ENCODE peak calls at places on chromosomes 13 and 19, in five cellular contexts. One of them, this sample, is unnamed.
A peak's percentile ranks its signal among the peaks of the same experiment; 100 is the strongest.

GRCh38 chr13:75985132-75985531 is 349.0 kb downstream of the LMO7 start:
- DNase-seq in lower lobe of right lung: no peak
- DNase-seq in right lobe of liver: no peak
- DNase-seq in heart right ventricle: no peak
- DNase-seq in upper lobe of right lung: no peak
- DNase-seq in this sample: no peak

GRCh38 chr13:104823071-104823470 is 1712.4 kb downstream of the EFNB2 start:
- DNase-seq in lower lobe of right lung: no peak
- DNase-seq in right lobe of liver: no peak
- DNase-seq in heart right ventricle: no peak
- DNase-seq in upper lobe of right lung: no peak
- DNase-seq in this sample: no peak

GRCh38 chr19:7260161-7260560 is 34.1 kb downstream of the INSR start:
- DNase-seq in lower lobe of right lung: no peak
- DNase-seq in right lobe of liver: no peak
- DNase-seq in heart right ventricle: no peak
- DNase-seq in upper lobe of right lung: no peak
- DNase-seq in this sample: peak; percentile 36

GRCh38 chr13:33017410-33017929 is 1.2 kb downstream of the KL start:
- DNase-seq in lower lobe of right lung: peak; percentile 55
- DNase-seq in right lobe of liver: peak; percentile 49
- DNase-seq in heart right ventricle: peak; percentile 35
- DNase-seq in upper lobe of right lung: no peak
- DNase-seq in this sample: no peak

GRCh38 chr19:46629546-46630025 is 4.7 kb upstream of the PTGIR start:
- DNase-seq in lower lobe of right lung: peak; percentile 53
- DNase-seq in right lobe of liver: peak; percentile 37
- DNase-seq in heart right ventricle: no peak
- DNase-seq in upper lobe of right lung: no peak
- DNase-seq in this sample: peak; percentile 65

GRCh38 chr19:1690570-1691307 is 38.3 kb upstream of the TCF3 start:
- DNase-seq in lower lobe of right lung: peak; percentile 71
- DNase-seq in right lobe of liver: peak; percentile 47
- DNase-seq in heart right ventricle: no peak
- DNase-seq in upper lobe of right lung: peak; percentile 81
- DNase-seq in this sample: no peak

GRCh38 chr13:30840515-30840914 is 65.6 kb upstream of the MEDAG start:
- DNase-seq in lower lobe of right lung: no peak
- DNase-seq in right lobe of liver: no peak
- DNase-seq in heart right ventricle: no peak
- DNase-seq in upper lobe of right lung: no peak
- DNase-seq in this sample: no peak

GRCh38 chr13:64633948-64634347 is 2596.2 kb downstream of the PCDH9 start:
- DNase-seq in lower lobe of right lung: no peak
- DNase-seq in right lobe of liver: no peak
- DNase-seq in heart right ventricle: no peak
- DNase-seq in upper lobe of right lung: no peak
- DNase-seq in this sample: no peak

GRCh38 chr13:96710166-96710866 is 284.0 kb downstream of the OXGR1 start:
- DNase-seq in lower lobe of right lung: no peak
- DNase-seq in right lobe of liver: no peak
- DNase-seq in heart right ventricle: no peak
- DNase-seq in upper lobe of right lung: no peak
- DNase-seq in this sample: no peak

GRCh38 chr13:25455146-25455545 is 83.4 kb downstream of the ATP8A2 start:
- DNase-seq in lower lobe of right lung: no peak
- DNase-seq in right lobe of liver: no peak
- DNase-seq in heart right ventricle: no peak
- DNase-seq in upper lobe of right lung: no peak
- DNase-seq in this sample: no peak

GRCh38 chr13:114283581-114283980 is 2.2 kb downstream of the UPF3A start:
- DNase-seq in lower lobe of right lung: no peak
- DNase-seq in right lobe of liver: no peak
- DNase-seq in heart right ventricle: no peak
- DNase-seq in upper lobe of right lung: no peak
- DNase-seq in this sample: no peak

GRCh38 chr19:3404324-3405260 is 38.2 kb downstream of the NFIC start:
- DNase-seq in lower lobe of right lung: peak; percentile 86
- DNase-seq in right lobe of liver: peak; percentile 83
- DNase-seq in heart right ventricle: peak; percentile 89
- DNase-seq in upper lobe of right lung: peak; percentile 91
- DNase-seq in this sample: peak; percentile 93

GRCh38 chr13:107239213-107239612 is 671.3 kb upstream of the ARGLU1 start:
- DNase-seq in lower lobe of right lung: no peak
- DNase-seq in right lobe of liver: no peak
- DNase-seq in heart right ventricle: no peak
- DNase-seq in upper lobe of right lung: no peak
- DNase-seq in this sample: no peak

GRCh38 chr13:46071590-46072249 is 19.2 kb upstream of the ZC3H13 start:
- DNase-seq in lower lobe of right lung: no peak
- DNase-seq in right lobe of liver: no peak
- DNase-seq in heart right ventricle: no peak
- DNase-seq in upper lobe of right lung: no peak
- DNase-seq in this sample: no peak

GRCh38 chr19:10292206-10292788 is 2.5 kb downstream of the ICAM5 start:
- DNase-seq in lower lobe of right lung: peak; percentile 94
- DNase-seq in right lobe of liver: peak; percentile 89
- DNase-seq in heart right ventricle: peak; percentile 85
- DNase-seq in upper lobe of right lung: peak; percentile 96
- DNase-seq in this sample: peak; percentile 82

GRCh38 chr19:58001895-58002369 is 688 bp downstream of the ZNF606 start:
- DNase-seq in lower lobe of right lung: no peak
- DNase-seq in right lobe of liver: no peak
- DNase-seq in heart right ventricle: no peak
- DNase-seq in upper lobe of right lung: no peak
- DNase-seq in this sample: peak; percentile 21

GRCh38 chr13:50989476-50989875 is 79.9 kb downstream of the RNASEH2B start:
- DNase-seq in lower lobe of right lung: no peak
- DNase-seq in right lobe of liver: no peak
- DNase-seq in heart right ventricle: no peak
- DNase-seq in upper lobe of right lung: no peak
- DNase-seq in this sample: no peak

GRCh38 chr13:69458013-69458412 is 649.6 kb upstream of the ATXN8OS start:
- DNase-seq in lower lobe of right lung: no peak
- DNase-seq in right lobe of liver: no peak
- DNase-seq in heart right ventricle: no peak
- DNase-seq in upper lobe of right lung: no peak
- DNase-seq in this sample: no peak

GRCh38 chr13:79346300-79346914 is 59.6 kb downstream of the RBM26 start:
- DNase-seq in lower lobe of right lung: no peak
- DNase-seq in right lobe of liver: no peak
- DNase-seq in heart right ventricle: no peak
- DNase-seq in upper lobe of right lung: no peak
- DNase-seq in this sample: no peak

GRCh38 chr19:33574824-33575223 is 46.9 kb upstream of the CHST8 start:
- DNase-seq in lower lobe of right lung: no peak
- DNase-seq in right lobe of liver: no peak
- DNase-seq in heart right ventricle: no peak
- DNase-seq in upper lobe of right lung: no peak
- DNase-seq in this sample: no peak

DNA sequence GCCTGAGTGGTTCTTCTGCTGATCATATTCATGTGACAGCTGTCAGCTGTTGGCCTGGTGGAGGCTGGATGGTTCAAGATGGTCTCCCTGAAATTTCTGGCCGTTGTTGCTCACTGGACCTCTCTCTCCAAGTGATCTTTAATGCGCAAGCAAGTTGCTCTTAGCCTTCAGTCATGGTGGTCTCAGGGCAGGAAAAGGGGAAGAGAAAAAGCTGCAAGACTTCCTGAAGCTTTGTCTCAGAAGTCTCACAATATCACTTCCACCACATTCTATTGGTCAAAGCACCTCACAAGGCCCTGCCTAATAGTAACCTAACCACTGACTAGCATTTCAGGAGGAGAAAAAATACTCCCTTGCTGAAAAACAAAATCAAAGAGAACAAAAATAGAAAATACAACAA is 1.6 kb upstream of the ZNF567 start:
- DNase-seq in lower lobe of right lung: no peak
- DNase-seq in right lobe of liver: no peak
- DNase-seq in heart right ventricle: no peak
- DNase-seq in upper lobe of right lung: no peak
- DNase-seq in this sample: no peak
- H3K4me3 ChIP-seq in lower lobe of right lung: no peak overlapping the region
- H3K4me3 ChIP-seq in right lobe of liver: no peak overlapping the region
- H3K4me3 ChIP-seq in heart right ventricle: no peak overlapping the region
- H3K4me3 ChIP-seq in upper lobe of right lung: no peak overlapping the region
- H3K4me3 ChIP-seq in this sample: no peak overlapping the region

GRCh38 chr19:41720103-41720502 is 11.7 kb downstream of the CEACAM5 start:
- DNase-seq in lower lobe of right lung: no peak
- DNase-seq in right lobe of liver: no peak
- DNase-seq in heart right ventricle: no peak
- DNase-seq in upper lobe of right lung: no peak
- DNase-seq in this sample: no peak
- H3K27me3 ChIP-seq in lower lobe of right lung: peaks cover 5% of the 10 kb centered on the region
- H3K27me3 ChIP-seq in right lobe of liver: no peaks in the 10 kb centered on the region
- H3K27me3 ChIP-seq in heart right ventricle: no peaks in the 10 kb centered on the region
- H3K27me3 ChIP-seq in upper lobe of right lung: peaks cover 4% of the 10 kb centered on the region
- H3K27me3 ChIP-seq in this sample: no peaks in the 10 kb centered on the region

GRCh38 chr13:37870489-37870845 is 895 bp upstream of the TRPC4 start:
- DNase-seq in lower lobe of right lung: no peak
- DNase-seq in right lobe of liver: no peak
- DNase-seq in heart right ventricle: no peak
- DNase-seq in upper lobe of right lung: no peak
- DNase-seq in this sample: no peak

GRCh38 chr13:37869506-37869755 is 141 bp downstream of the TRPC4 start:
- DNase-seq in lower lobe of right lung: no peak
- DNase-seq in right lobe of liver: no peak
- DNase-seq in heart right ventricle: no peak
- DNase-seq in upper lobe of right lung: no peak
- DNase-seq in this sample: no peak

GRCh38 chr13:37870895-37871550 is 1.5 kb upstream of the TRPC4 start:
- DNase-seq in lower lobe of right lung: no peak
- DNase-seq in right lobe of liver: no peak
- DNase-seq in heart right ventricle: no peak
- DNase-seq in upper lobe of right lung: no peak
- DNase-seq in this sample: no peak

GRCh38 chr13:37868691-37869505 is 674 bp downstream of the TRPC4 start:
- DNase-seq in lower lobe of right lung: no peak
- DNase-seq in right lobe of liver: no peak
- DNase-seq in heart right ventricle: no peak
- DNase-seq in upper lobe of right lung: no peak
- DNase-seq in this sample: no peak

GRCh38 chr13:37869756-37870488 is at the start of gene TRPC4:
- DNase-seq in lower lobe of right lung: peak; percentile 41
- DNase-seq in right lobe of liver: peak; percentile 34
- DNase-seq in heart right ventricle: peak; percentile 33
- DNase-seq in upper lobe of right lung: peak; percentile 60
- DNase-seq in this sample: peak; percentile 51
- TF ChIP-seq CTCF in lower lobe of right lung: no peak
- TF ChIP-seq CTCF in right lobe of liver: peak; percentile 23
- TF ChIP-seq CTCF in heart right ventricle: peak; percentile 49
- TF ChIP-seq CTCF in upper lobe of right lung: peak; percentile 15
- TF ChIP-seq CTCF in this sample: peak; percentile 47

GRCh38 chr13:87820221-87820620 is 149.1 kb downstream of the SLITRK5 start:
- DNase-seq in lower lobe of right lung: no peak
- DNase-seq in right lobe of liver: no peak
- DNase-seq in heart right ventricle: no peak
- DNase-seq in upper lobe of right lung: no peak
- DNase-seq in this sample: no peak
- H3K4me3 ChIP-seq in lower lobe of right lung: no peak overlapping the region
- H3K4me3 ChIP-seq in right lobe of liver: no peak overlapping the region
- H3K4me3 ChIP-seq in heart right ventricle: no peak overlapping the region
- H3K4me3 ChIP-seq in upper lobe of right lung: no peak overlapping the region
- H3K4me3 ChIP-seq in this sample: no peak overlapping the region

GRCh38 chr19:16820056-16820455 is 9.1 kb upstream of the SIN3B start:
- DNase-seq in lower lobe of right lung: no peak
- DNase-seq in right lobe of liver: no peak
- DNase-seq in heart right ventricle: no peak
- DNase-seq in upper lobe of right lung: no peak
- DNase-seq in this sample: no peak
- H3K27me3 ChIP-seq in lower lobe of right lung: no peaks in the 10 kb centered on the region
- H3K27me3 ChIP-seq in right lobe of liver: no peaks in the 10 kb centered on the region
- H3K27me3 ChIP-seq in heart right ventricle: no peaks in the 10 kb centered on the region
- H3K27me3 ChIP-seq in upper lobe of right lung: no peaks in the 10 kb centered on the region
- H3K27me3 ChIP-seq in this sample: no peaks in the 10 kb centered on the region

DNA sequence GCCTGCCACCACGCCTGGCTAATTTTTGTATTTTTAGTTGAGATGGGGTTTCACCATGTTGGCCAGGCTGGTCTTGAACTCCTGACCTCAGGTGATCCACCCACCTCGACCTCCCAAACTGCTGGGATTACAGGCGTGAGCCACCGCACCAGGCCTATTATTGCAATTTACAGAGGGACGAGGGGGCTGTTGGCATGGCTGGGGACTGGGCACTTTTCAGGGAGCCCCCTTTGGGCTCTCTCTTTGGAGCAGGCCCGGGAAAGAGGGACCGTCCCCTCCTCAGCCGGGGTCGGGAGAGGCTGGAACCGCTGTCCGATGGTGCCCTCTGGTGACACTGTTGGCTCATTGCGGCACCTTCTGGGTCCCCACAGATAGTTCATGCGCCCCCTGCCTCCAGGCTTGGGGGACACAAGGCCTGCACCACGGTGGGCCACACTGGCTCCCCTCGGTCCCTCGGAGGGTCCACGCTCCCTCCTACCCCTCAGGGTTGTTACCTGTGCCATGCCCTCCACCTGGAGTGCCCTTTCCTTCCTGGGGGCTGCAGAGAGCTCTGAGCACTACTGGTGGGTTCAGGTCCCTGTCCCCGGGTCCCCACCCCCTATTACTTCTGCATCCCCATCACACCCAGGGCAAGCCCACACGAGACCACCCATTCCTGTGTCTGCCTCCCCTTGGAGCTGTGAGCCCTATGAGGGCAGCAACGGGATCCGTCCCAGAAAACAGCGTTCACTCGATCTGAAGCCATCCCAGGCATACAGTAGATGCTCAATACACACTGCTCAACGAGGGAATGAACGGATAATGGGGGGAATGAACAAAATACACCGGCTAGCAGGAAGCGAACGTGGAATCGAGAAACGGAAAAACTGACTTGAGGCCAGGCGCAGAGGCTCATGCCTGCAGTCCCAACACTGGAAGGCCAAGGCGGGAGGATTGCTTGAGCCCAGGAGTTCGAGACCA is 12.5 kb downstream of the FEM1A start:
- DNase-seq in lower lobe of right lung: peak; percentile 68
- DNase-seq in right lobe of liver: peak; percentile 53
- DNase-seq in heart right ventricle: peak; percentile 69
- DNase-seq in upper lobe of right lung: peak; percentile 80
- DNase-seq in this sample: peak; percentile 54
- TF ChIP-seq CTCF in lower lobe of right lung: peak; percentile 74
- TF ChIP-seq CTCF in right lobe of liver: peak; percentile 70
- TF ChIP-seq CTCF in heart right ventricle: peak; percentile 79
- TF ChIP-seq CTCF in upper lobe of right lung: peak; percentile 78
- TF ChIP-seq CTCF in this sample: peak; percentile 71

GRCh38 chr13:110904748-110905147 is 10.1 kb downstream of the ANKRD10 start:
- DNase-seq in lower lobe of right lung: no peak
- DNase-seq in right lobe of liver: no peak
- DNase-seq in heart right ventricle: no peak
- DNase-seq in upper lobe of right lung: no peak
- DNase-seq in this sample: no peak
- H3K4me3 ChIP-seq in lower lobe of right lung: no peak overlapping the region
- H3K4me3 ChIP-seq in right lobe of liver: no peak overlapping the region
- H3K4me3 ChIP-seq in heart right ventricle: no peak overlapping the region
- H3K4me3 ChIP-seq in upper lobe of right lung: no peak overlapping the region
- H3K4me3 ChIP-seq in this sample: no peak overlapping the region

GRCh38 chr19:49950590-49950948 is 10.4 kb downstream of the SIGLEC11 start:
- DNase-seq in lower lobe of right lung: no peak
- DNase-seq in right lobe of liver: no peak
- DNase-seq in heart right ventricle: no peak
- DNase-seq in upper lobe of right lung: no peak
- DNase-seq in this sample: no peak
- H3K27me3 ChIP-seq in lower lobe of right lung: no peaks in the 10 kb centered on the region
- H3K27me3 ChIP-seq in right lobe of liver: no peaks in the 10 kb centered on the region
- H3K27me3 ChIP-seq in heart right ventricle: no peaks in the 10 kb centered on the region
- H3K27me3 ChIP-seq in upper lobe of right lung: no peaks in the 10 kb centered on the region
- H3K27me3 ChIP-seq in this sample: no peaks in the 10 kb centered on the region

This sample was measured in body of pancreas.